ENCODE peak calls at places on chromosome 2, in seven cellular contexts. One of them, this sample, is unnamed.
A peak's percentile ranks its signal among the peaks of the same experiment; 100 is the strongest.

GRCh38 chr2:216535454-216535995 is 36.9 kb downstream of the RPL37A start:
- DNase-seq in adrenal gland: no peak
- DNase-seq in gastrocnemius medialis: peak; percentile 24
- DNase-seq in testis: peak; percentile 88
- DNase-seq in K562: no peak
- DNase-seq in ovary: peak; percentile 91
- DNase-seq in pancreas: no peak
- DNase-seq in this sample: peak; percentile 49

GRCh38 chr2:226376516-226377180 is 423.0 kb downstream of the IRS1 start:
- DNase-seq in adrenal gland: no peak
- DNase-seq in gastrocnemius medialis: no peak
- DNase-seq in testis: no peak
- DNase-seq in K562: no peak
- DNase-seq in ovary: no peak
- DNase-seq in pancreas: no peak
- DNase-seq in this sample: no peak

GRCh38 chr2:36918307-36918706 is 48.0 kb downstream of the STRN start:
- DNase-seq in adrenal gland: no peak
- DNase-seq in gastrocnemius medialis: no peak
- DNase-seq in testis: no peak
- DNase-seq in K562: no peak
- DNase-seq in ovary: no peak
- DNase-seq in pancreas: no peak
- DNase-seq in this sample: no peak

GRCh38 chr2:20433946-20434553 is 12.8 kb upstream of the RHOB start:
- DNase-seq in adrenal gland: no peak
- DNase-seq in gastrocnemius medialis: no peak
- DNase-seq in testis: no peak
- DNase-seq in K562: no peak
- DNase-seq in ovary: no peak
- DNase-seq in pancreas: no peak
- DNase-seq in this sample: no peak

GRCh38 chr2:196959750-196960392 is 33.4 kb upstream of the PGAP1 start:
- DNase-seq in adrenal gland: no peak
- DNase-seq in gastrocnemius medialis: no peak
- DNase-seq in testis: no peak
- DNase-seq in K562: no peak
- DNase-seq in ovary: no peak
- DNase-seq in pancreas: no peak
- DNase-seq in this sample: no peak

GRCh38 chr2:148342091-148342490 is 302.5 kb upstream of the EPC2 start:
- DNase-seq in adrenal gland: no peak
- DNase-seq in gastrocnemius medialis: no peak
- DNase-seq in testis: no peak
- DNase-seq in K562: no peak
- DNase-seq in ovary: no peak
- DNase-seq in pancreas: no peak
- DNase-seq in this sample: no peak

GRCh38 chr2:108936076-108936867 is 52.7 kb downstream of the EDAR start:
- DNase-seq in adrenal gland: no peak
- DNase-seq in gastrocnemius medialis: no peak
- DNase-seq in testis: no peak
- DNase-seq in K562: no peak
- DNase-seq in ovary: no peak
- DNase-seq in pancreas: no peak
- DNase-seq in this sample: no peak

GRCh38 chr2:46780801-46781445 is 134.7 kb downstream of the MCFD2 start:
- DNase-seq in adrenal gland: no peak
- DNase-seq in gastrocnemius medialis: no peak
- DNase-seq in testis: no peak
- DNase-seq in K562: peak; percentile 57
- DNase-seq in ovary: no peak
- DNase-seq in pancreas: no peak
- DNase-seq in this sample: no peak

GRCh38 chr2:235116885-235117492 is 165.2 kb downstream of the SH3BP4 start:
- DNase-seq in adrenal gland: no peak
- DNase-seq in gastrocnemius medialis: no peak
- DNase-seq in testis: no peak
- DNase-seq in K562: peak; percentile 10
- DNase-seq in ovary: no peak
- DNase-seq in pancreas: no peak
- DNase-seq in this sample: no peak

GRCh38 chr2:17328161-17328560 is 190.1 kb downstream of the RAD51AP2 start:
- DNase-seq in adrenal gland: no peak
- DNase-seq in gastrocnemius medialis: no peak
- DNase-seq in testis: no peak
- DNase-seq in K562: no peak
- DNase-seq in ovary: no peak
- DNase-seq in pancreas: no peak
- DNase-seq in this sample: no peak

GRCh38 chr2:10935953-10936942 is 24.5 kb downstream of the KCNF1 start:
- DNase-seq in adrenal gland: no peak
- DNase-seq in gastrocnemius medialis: no peak
- DNase-seq in testis: no peak
- DNase-seq in K562: peak; percentile 28
- DNase-seq in ovary: no peak
- DNase-seq in pancreas: no peak
- DNase-seq in this sample: no peak

GRCh38 chr2:239726091-239726591 is 299.0 kb downstream of the NDUFA10 start:
- DNase-seq in adrenal gland: no peak
- DNase-seq in gastrocnemius medialis: no peak
- DNase-seq in testis: no peak
- DNase-seq in K562: no peak
- DNase-seq in ovary: peak; percentile 19
- DNase-seq in pancreas: peak; percentile 35
- DNase-seq in this sample: no peak

GRCh38 chr2:72116081-72116533 is 31.6 kb downstream of the CYP26B1 start:
- DNase-seq in adrenal gland: no peak
- DNase-seq in gastrocnemius medialis: no peak
- DNase-seq in testis: no peak
- DNase-seq in K562: peak; percentile 38
- DNase-seq in ovary: no peak
- DNase-seq in pancreas: no peak
- DNase-seq in this sample: no peak

GRCh38 chr2:220913384-220913783 is 658.7 kb downstream of the EPHA4 start:
- DNase-seq in adrenal gland: no peak
- DNase-seq in gastrocnemius medialis: no peak
- DNase-seq in testis: no peak
- DNase-seq in K562: no peak
- DNase-seq in ovary: no peak
- DNase-seq in pancreas: no peak
- DNase-seq in this sample: no peak

GRCh38 chr2:238135601-238136150 is 2.8 kb upstream of the KLHL30 start:
- DNase-seq in adrenal gland: no peak
- DNase-seq in gastrocnemius medialis: no peak
- DNase-seq in testis: no peak
- DNase-seq in K562: no peak
- DNase-seq in ovary: no peak
- DNase-seq in pancreas: no peak
- DNase-seq in this sample: no peak

GRCh38 chr2:117835990-117836760 is 21.7 kb downstream of the DDX18 start:
- DNase-seq in adrenal gland: peak; percentile 84
- DNase-seq in gastrocnemius medialis: peak; percentile 50
- DNase-seq in testis: peak; percentile 90
- DNase-seq in K562: peak; percentile 54
- DNase-seq in ovary: peak; percentile 90
- DNase-seq in pancreas: peak; percentile 91
- DNase-seq in this sample: peak; percentile 91

GRCh38 chr2:138028538-138028937 is 64.3 kb downstream of the HNMT start:
- DNase-seq in adrenal gland: no peak
- DNase-seq in gastrocnemius medialis: no peak
- DNase-seq in testis: no peak
- DNase-seq in K562: peak; percentile 42
- DNase-seq in ovary: no peak
- DNase-seq in pancreas: no peak
- DNase-seq in this sample: peak; percentile 12

DNA sequence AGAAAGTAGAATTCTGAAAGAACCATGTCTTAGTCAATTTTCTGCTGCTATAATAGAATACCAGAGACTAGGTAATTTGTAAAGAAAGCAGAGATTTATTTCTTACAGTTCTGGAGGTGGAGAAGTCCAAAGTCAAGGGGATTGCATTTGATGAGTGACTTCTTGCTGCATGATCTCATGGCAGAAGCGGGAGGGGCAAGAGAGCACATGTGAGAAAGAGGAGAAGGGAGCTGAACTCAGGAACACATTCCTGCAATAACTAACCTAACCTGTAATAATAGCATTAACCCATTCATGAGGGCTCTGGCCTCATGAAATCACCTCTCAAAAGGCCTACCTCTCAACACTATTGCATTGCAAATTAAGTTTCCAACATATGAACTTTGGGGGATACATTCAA is 797.5 kb upstream of the POU3F3 start:
- DNase-seq in adrenal gland: no peak
- DNase-seq in gastrocnemius medialis: no peak
- DNase-seq in testis: no peak
- DNase-seq in K562: no peak
- DNase-seq in ovary: no peak
- DNase-seq in pancreas: no peak
- DNase-seq in this sample: no peak
- TF ChIP-seq CTCF in adrenal gland: no peak
- TF ChIP-seq CTCF in gastrocnemius medialis: no peak
- TF ChIP-seq CTCF in testis: no peak
- TF ChIP-seq CTCF in K562: no peak
- TF ChIP-seq CTCF in ovary: no peak
- TF ChIP-seq CTCF in pancreas: no peak
- TF ChIP-seq CTCF in this sample: no peak

DNA sequence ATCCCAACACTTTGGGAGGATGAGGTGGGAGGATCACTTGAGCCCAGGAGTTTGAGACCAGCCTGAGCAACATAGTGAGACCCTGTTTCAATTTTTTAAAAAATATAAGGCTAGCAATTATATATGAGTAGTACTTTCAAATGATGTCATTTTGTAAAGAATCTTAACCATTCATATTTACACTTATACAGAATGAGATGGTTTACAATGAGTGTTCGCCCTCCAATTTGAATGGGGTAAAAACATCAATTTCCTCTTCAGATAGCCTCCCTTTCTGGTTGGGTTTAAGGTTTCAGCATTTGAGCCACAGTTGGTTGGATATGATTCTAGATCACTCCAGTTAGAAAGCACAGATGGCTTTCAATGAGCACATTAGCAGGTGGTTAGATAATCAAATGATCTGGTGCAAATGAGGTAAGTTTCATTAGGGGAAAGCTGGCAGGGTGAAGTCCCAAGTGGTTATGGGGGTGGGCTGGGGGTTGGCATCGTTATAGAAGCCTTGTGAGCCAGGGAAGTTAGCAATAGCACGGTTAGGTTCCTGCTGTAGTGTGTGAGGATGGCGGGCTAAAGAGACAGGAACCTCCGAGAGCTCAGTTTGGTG is 63.9 kb downstream of the TRPM8 start:
- DNase-seq in adrenal gland: no peak
- DNase-seq in gastrocnemius medialis: no peak
- DNase-seq in testis: no peak
- DNase-seq in K562: no peak
- DNase-seq in ovary: no peak
- DNase-seq in pancreas: no peak
- DNase-seq in this sample: no peak
- H3K4me1 ChIP-seq in adrenal gland: no peaks in the 10 kb centered on the region
- H3K4me1 ChIP-seq in gastrocnemius medialis: no peaks in the 10 kb centered on the region
- H3K4me1 ChIP-seq in testis: no peaks in the 10 kb centered on the region
- H3K4me1 ChIP-seq in K562: no peaks in the 10 kb centered on the region
- H3K4me1 ChIP-seq in ovary: no peaks in the 10 kb centered on the region
- H3K4me1 ChIP-seq in pancreas: no peaks in the 10 kb centered on the region
- H3K4me1 ChIP-seq in this sample: no peaks in the 10 kb centered on the region

GRCh38 chr2:104901037-104901851 is 47.3 kb downstream of the POU3F3 start:
- DNase-seq in adrenal gland: no peak
- DNase-seq in gastrocnemius medialis: no peak
- DNase-seq in testis: no peak
- DNase-seq in K562: no peak
- DNase-seq in ovary: no peak
- DNase-seq in pancreas: no peak
- DNase-seq in this sample: no peak

GRCh38 chr2:104897515-104898184 is 43.7 kb downstream of the POU3F3 start:
- DNase-seq in adrenal gland: no peak
- DNase-seq in gastrocnemius medialis: no peak
- DNase-seq in testis: no peak
- DNase-seq in K562: no peak
- DNase-seq in ovary: no peak
- DNase-seq in pancreas: no peak
- DNase-seq in this sample: no peak

GRCh38 chr2:104904889-104905288 is 51.0 kb downstream of the POU3F3 start:
- DNase-seq in adrenal gland: no peak
- DNase-seq in gastrocnemius medialis: no peak
- DNase-seq in testis: no peak
- DNase-seq in K562: no peak
- DNase-seq in ovary: no peak
- DNase-seq in pancreas: no peak
- DNase-seq in this sample: no peak

GRCh38 chr2:104902317-104902716 is 48.4 kb downstream of the POU3F3 start:
- DNase-seq in adrenal gland: no peak
- DNase-seq in gastrocnemius medialis: no peak
- DNase-seq in testis: no peak
- DNase-seq in K562: no peak
- DNase-seq in ovary: no peak
- DNase-seq in pancreas: no peak
- DNase-seq in this sample: no peak

GRCh38 chr2:104900608-104901007 is 46.7 kb downstream of the POU3F3 start:
- DNase-seq in adrenal gland: no peak
- DNase-seq in gastrocnemius medialis: no peak
- DNase-seq in testis: no peak
- DNase-seq in K562: no peak
- DNase-seq in ovary: no peak
- DNase-seq in pancreas: no peak
- DNase-seq in this sample: no peak
- H3K27me3 ChIP-seq in adrenal gland: peaks cover 9% of the 10 kb centered on the region
- H3K27me3 ChIP-seq in gastrocnemius medialis: no peaks in the 10 kb centered on the region
- H3K27me3 ChIP-seq in testis: no peaks in the 10 kb centered on the region
- H3K27me3 ChIP-seq in K562: no peaks in the 10 kb centered on the region
- H3K27me3 ChIP-seq in ovary: no peaks in the 10 kb centered on the region
- H3K27me3 ChIP-seq in pancreas: no peaks in the 10 kb centered on the region
- H3K27me3 ChIP-seq in this sample: no peaks in the 10 kb centered on the region

GRCh38 chr2:34365937-34366336 is 766.8 kb upstream of the FAM98A start:
- DNase-seq in adrenal gland: no peak
- DNase-seq in gastrocnemius medialis: no peak
- DNase-seq in testis: no peak
- DNase-seq in K562: no peak
- DNase-seq in ovary: no peak
- DNase-seq in pancreas: no peak
- DNase-seq in this sample: no peak
- TF ChIP-seq CTCF in adrenal gland: no peak
- TF ChIP-seq CTCF in gastrocnemius medialis: no peak
- TF ChIP-seq CTCF in testis: no peak
- TF ChIP-seq CTCF in K562: no peak
- TF ChIP-seq CTCF in ovary: no peak
- TF ChIP-seq CTCF in pancreas: no peak
- TF ChIP-seq CTCF in this sample: no peak